ENCODE peak calls at places on chromosome 2, in nine cellular contexts. M, P, E, N, A, J, L, X and D are unnamed samples.
A peak's percentile ranks its signal among the peaks of the same experiment; 100 is the strongest.

GRCh38 chr2:54065411-54065810 is 50.0 kb upstream of the ACYP2 start:
- DNase-seq in M (no peak), P (no peak), N (no peak), E (no peak), X (no peak), A (no peak), J (no peak), L (no peak), D (no peak)

GRCh38 chr2:19574788-19575260 is 216.4 kb upstream of the OSR1 start:
- DNase-seq in L (no peak), P (no peak), E (no peak), X (no peak), J (no peak), M (no peak), N (peak; percentile 70), A (no peak), D (no peak)

GRCh38 chr2:213018340-213018901 is 133.0 kb downstream of the IKZF2 start:
- DNase-seq in N (no peak), P (no peak), M (no peak), L (no peak), J (no peak), E (no peak), A (no peak), X (no peak), D (no peak)

GRCh38 chr2:9539530-9539929 is 16.1 kb downstream of the ADAM17 start:
- DNase-seq in L (no peak), J (no peak), P (no peak), N (no peak), A (no peak), M (no peak), E (no peak), X (no peak), D (no peak)

GRCh38 chr2:119119076-119119710 is 39.4 kb downstream of the C1QL2 start:
- DNase-seq in P (no peak), E (no peak), L (no peak), J (no peak), X (no peak), A (no peak), M (no peak), N (no peak), D (no peak)

GRCh38 chr2:74632209-74632938 is 15.8 kb downstream of the M1AP start:
- DNase-seq in J (no peak), L (peak; percentile 50), M (peak; percentile 51), X (no peak), A (no peak), P (no peak), N (no peak), E (no peak), D (no peak)

GRCh38 chr2:182924311-182924710 is 57.9 kb upstream of the FRZB start:
- DNase-seq in L (no peak), P (no peak), J (no peak), X (no peak), E (no peak), N (no peak), A (no peak), M (no peak), D (no peak)

GRCh38 chr2:127638361-127639110 is 7.4 kb upstream of the GPR17 start:
- DNase-seq in M (no peak), X (no peak), E (no peak), L (peak; percentile 49), J (no peak), A (no peak), P (no peak), N (no peak), D (no peak)

GRCh38 chr2:96822786-96823185 is 6.7 kb downstream of the CNNM3 start:
- DNase-seq in J (no peak), A (no peak), X (no peak), L (no peak), P (no peak), E (no peak), N (no peak), M (no peak), D (no peak)

GRCh38 chr2:200373973-200374416 is 67.5 kb downstream of the SPATS2L start:
- DNase-seq in E (no peak), X (peak; percentile 46), P (no peak), L (no peak), N (no peak), A (peak; percentile 25), M (no peak), J (no peak), D (no peak)

GRCh38 chr2:131058905-131059304 is 34.4 kb downstream of the FAM168B start:
- DNase-seq in E (no peak), L (no peak), A (no peak), P (no peak), J (no peak), M (no peak), N (no peak), X (no peak), D (no peak)

DNA sequence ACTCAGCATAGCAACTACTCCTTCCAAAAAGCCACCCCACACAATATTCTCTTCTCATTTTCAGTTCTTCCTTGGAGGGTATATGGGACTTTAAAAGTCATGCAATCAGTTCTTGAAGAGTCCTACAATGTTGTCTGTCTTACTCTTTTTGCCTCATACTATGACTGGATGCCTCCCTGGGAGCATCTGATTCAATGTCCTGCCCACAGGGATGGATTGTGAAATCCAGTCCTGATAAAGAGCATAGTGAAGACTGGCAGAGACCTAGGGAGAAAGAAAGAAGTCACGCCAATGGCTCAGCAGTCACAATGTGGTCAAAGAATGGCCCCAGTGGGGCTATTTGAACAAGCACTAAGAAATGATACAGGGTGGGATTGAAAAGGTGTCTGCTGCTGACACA is 155.1 kb upstream of the SERPINE2 start:
- DNase-seq in N (no peak), E (no peak), P (no peak), A (no peak), X (no peak), M (no peak), L (no peak), J (no peak), D (no peak)
- H3K9me3 ChIP-seq in N (peaks cover 3% of the 10 kb centered on the region), E (no peaks in the 10 kb centered on the region), P (no peaks in the 10 kb centered on the region), A (peaks cover 4% of the 10 kb centered on the region), X (no peaks in the 10 kb centered on the region), M (peaks cover 16% of the 10 kb centered on the region), L (peaks cover 2% of the 10 kb centered on the region), J (peaks cover 2% of the 10 kb centered on the region), D (no peaks in the 10 kb centered on the region)

DNA sequence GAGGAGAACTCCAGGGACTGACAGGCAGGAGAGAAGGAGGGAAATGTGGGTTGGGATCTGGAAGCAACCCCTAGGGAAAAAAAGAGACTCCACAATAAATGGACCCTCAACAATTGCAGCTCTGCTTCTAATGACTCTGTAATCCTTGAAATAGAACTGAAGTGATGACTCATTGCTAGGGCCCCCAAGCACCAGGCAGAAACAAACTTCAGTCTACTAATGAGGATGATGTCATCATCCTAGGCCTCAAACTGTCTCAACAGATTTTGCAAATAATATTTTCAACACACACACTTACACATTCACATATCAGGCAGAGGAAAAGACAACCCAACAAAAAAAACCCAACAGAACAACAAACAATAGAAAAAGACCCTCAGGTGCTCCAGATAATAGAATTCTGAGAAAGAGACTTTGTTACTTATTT is 143.3 kb downstream of the HDAC4 start:
- DNase-seq in J (no peak), E (no peak), N (no peak), A (peak; percentile 64), P (no peak), L (no peak), X (no peak), M (no peak), D (no peak)
- H3K4me1 ChIP-seq in J (peaks cover 10% of the 10 kb centered on the region), E (no peaks in the 10 kb centered on the region), N (no peaks in the 10 kb centered on the region), A (peaks cover 32% of the 10 kb centered on the region), P (peaks cover 20% of the 10 kb centered on the region), L (peaks cover 15% of the 10 kb centered on the region), X (peaks cover 70% of the 10 kb centered on the region), M (no peaks in the 10 kb centered on the region), D (peaks cover 34% of the 10 kb centered on the region)

DNA sequence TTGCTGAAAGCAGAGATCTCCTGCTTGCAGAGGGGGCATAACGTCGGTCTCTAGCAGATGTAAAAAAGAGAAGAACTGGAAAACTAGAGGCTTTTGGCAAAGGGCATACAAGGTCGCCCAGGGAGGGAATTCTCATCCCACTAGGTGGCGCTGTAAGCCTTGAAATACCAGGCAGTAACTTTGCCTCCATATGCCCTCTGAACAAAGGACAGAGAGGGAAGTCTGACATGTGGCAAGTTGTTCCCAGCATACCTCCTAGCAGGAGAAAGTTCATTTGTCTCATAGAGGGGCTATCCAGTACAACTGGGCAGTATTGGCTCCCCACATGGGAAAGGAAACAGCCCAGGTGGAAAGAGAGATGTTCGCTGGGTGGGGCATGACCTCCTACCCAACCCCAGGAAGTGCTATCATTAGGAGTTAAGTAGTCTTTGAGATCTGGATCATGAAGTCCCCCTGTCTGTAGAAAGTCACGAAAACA is 40.0 kb downstream of the STK17B start:
- DNase-seq in E (peak; percentile 45), X (no peak), J (no peak), P (no peak), M (peak; percentile 66), N (peak; percentile 53), A (peak; percentile 83), L (peak; percentile 43), D (no peak)
- H3K9me3 ChIP-seq in E (peaks cover 10% of the 10 kb centered on the region), X (peaks cover 31% of the 10 kb centered on the region), J (peaks cover 14% of the 10 kb centered on the region), P (peaks cover 35% of the 10 kb centered on the region), M (peaks cover 26% of the 10 kb centered on the region), N (peaks cover 15% of the 10 kb centered on the region), A (no peaks in the 10 kb centered on the region), L (peaks cover 32% of the 10 kb centered on the region), D (peaks cover 20% of the 10 kb centered on the region)

DNA sequence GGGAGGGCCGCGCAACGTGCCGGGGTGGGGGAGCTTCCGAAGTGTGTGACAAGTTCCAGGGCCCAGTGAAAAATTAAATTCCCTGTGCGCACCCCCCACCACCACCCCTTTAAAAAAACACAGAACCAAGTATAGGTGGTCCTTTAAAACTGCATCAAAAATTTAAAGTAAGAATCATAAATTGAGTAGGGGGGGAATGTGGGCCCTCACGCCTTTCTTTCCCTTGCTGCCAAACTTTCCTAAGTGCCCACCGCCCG is 2.5 kb downstream of the BCL11A start:
- DNase-seq in X (no peak), P (no peak), N (no peak), E (no peak), L (no peak), A (no peak), M (no peak), J (no peak), D (no peak)
- H3K4me1 ChIP-seq in X (peaks cover 27% of the 10 kb centered on the region), P (peaks cover 50% of the 10 kb centered on the region), N (no peaks in the 10 kb centered on the region), E (peaks cover 15% of the 10 kb centered on the region), L (peaks cover 22% of the 10 kb centered on the region), A (peaks cover 28% of the 10 kb centered on the region), M (peaks cover 35% of the 10 kb centered on the region), J (peaks cover 10% of the 10 kb centered on the region), D (peaks cover 21% of the 10 kb centered on the region)

DNA sequence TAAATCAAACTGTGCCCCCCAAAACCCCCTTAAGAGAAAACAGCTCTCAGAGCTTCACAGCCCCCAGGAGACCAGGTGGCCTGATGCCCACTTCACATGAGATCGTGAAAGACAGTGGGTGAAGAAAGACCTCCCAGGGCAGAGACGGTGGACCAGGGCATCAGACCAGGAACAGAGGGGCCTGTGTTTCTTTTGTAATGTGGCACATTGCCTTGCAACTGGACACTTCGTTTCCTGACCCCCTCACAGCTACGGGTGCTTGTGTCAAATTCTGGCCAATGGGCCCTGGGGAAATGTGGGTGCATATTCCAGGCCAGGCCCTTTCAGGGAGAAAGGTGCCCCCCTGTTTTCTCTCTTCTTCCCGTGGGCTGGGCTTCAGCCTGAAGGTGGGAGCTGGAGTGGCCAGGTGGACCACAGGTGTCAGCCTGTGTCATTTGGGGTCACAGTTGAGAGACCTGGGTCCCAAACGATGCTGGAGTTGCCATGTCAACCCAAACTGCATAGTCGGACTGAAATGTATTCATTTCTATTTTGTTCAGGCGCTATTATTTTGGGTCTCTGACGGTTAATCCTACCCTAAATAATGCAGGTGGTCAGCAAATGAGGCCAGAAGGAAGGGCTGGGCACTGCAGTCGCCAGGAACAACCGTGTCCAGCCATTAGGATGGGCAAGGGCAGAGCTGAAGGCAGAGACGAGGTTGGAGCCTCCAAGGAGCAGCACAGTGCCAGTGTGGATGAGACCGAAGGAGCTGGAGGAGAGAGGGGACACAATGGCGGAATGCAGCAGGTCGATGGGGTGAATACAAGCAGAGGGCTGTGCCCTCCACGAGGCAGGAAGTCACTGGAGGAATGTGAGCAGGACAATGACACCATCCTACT is 338.2 kb downstream of the EIPR1 start:
- DNase-seq in N (peak; percentile 17), X (no peak), M (no peak), P (no peak), L (peak; percentile 15), J (no peak), E (no peak), A (no peak), D (no peak)
- H3K9me3 ChIP-seq in N (no peaks in the 10 kb centered on the region), X (no peaks in the 10 kb centered on the region), M (no peaks in the 10 kb centered on the region), P (no peaks in the 10 kb centered on the region), L (peaks cover 4% of the 10 kb centered on the region), J (no peaks in the 10 kb centered on the region), E (no peaks in the 10 kb centered on the region), A (no peaks in the 10 kb centered on the region), D (no peaks in the 10 kb centered on the region)